ENCODE peak calls at places on chromosomes 2 and 18, in five cellular contexts. Z is Peyer's patch, M is hypothalamus, Y is iPS DF 19.7, U is EL. F is an unnamed sample.

GRCh38 chr2:225597911-225598310 is 198.4 kb downstream of the NYAP2 start:
- DNase-seq in Z (no peak), M (no peak), Y (no peak), U (peak), F (no peak)

GRCh38 chr2:239157766-239158165 is 243.1 kb downstream of the HDAC4 start:
- DNase-seq in Z (no peak), M (no peak), Y (no peak), U (no peak), F (no peak)

GRCh38 chr2:71884303-71885042 is 263.2 kb downstream of the CYP26B1 start:
- DNase-seq in Z (no peak), M (no peak), Y (no peak), U (peak), F (peak)

GRCh38 chr2:145543856-145544255 is 1023.9 kb upstream of the ZEB2 start:
- DNase-seq in Z (no peak), M (no peak), Y (no peak), U (no peak), F (no peak)

GRCh38 chr2:162103443-162104009 is 29.5 kb upstream of the DPP4 start:
- DNase-seq in Z (no peak), M (no peak), Y (no peak), U (no peak), F (no peak)

GRCh38 chr2:97840198-97840597 is 126.8 kb downstream of the ZAP70 start:
- DNase-seq in Z (no peak), M (no peak), Y (no peak), U (no peak), F (no peak)

GRCh38 chr2:9250498-9251153 is 44.0 kb downstream of the ASAP2 start:
- DNase-seq in Z (no peak), M (no peak), Y (no peak), U (peak), F (no peak)

GRCh38 chr2:132979339-132980093 is 309.5 kb upstream of the LYPD1 start:
- DNase-seq in Z (no peak), M (no peak), Y (no peak), U (no peak), F (no peak)

GRCh38 chr2:217105733-217106649 is 246.1 kb upstream of the TNP1 start:
- DNase-seq in Z (no peak), M (no peak), Y (no peak), U (peak), F (peak)

GRCh38 chr2:86025229-86025820 is 80.4 kb downstream of the POLR1A start:
- DNase-seq in Z (no peak), M (no peak), Y (no peak), U (no peak), F (peak)

GRCh38 chr2:118186110-118186857 is 98.0 kb downstream of the INSIG2 start:
- DNase-seq in Z (peak), M (peak), Y (peak), U (peak), F (peak)

GRCh38 chr2:26346454-26347053 is at the start of gene ADGRF3:
- DNase-seq in Z (peak), M (peak), Y (no peak), U (peak), F (peak)

GRCh38 chr2:101328474-101329007 is 20.0 kb upstream of the RNF149 start:
- DNase-seq in Z (peak), M (no peak), Y (no peak), U (peak), F (peak)

GRCh38 chr2:102109016-102109415 is 33.5 kb upstream of the IL1R1 start:
- DNase-seq in Z (no peak), M (no peak), Y (no peak), U (no peak), F (no peak)

GRCh38 chr18:3499498-3499897 is 49.5 kb downstream of the TGIF1 start:
- DNase-seq in Z (no peak), M (no peak), Y (no peak), U (peak), F (no peak)

GRCh38 chr18:35822431-35822830 is 150.0 kb upstream of the RMP24 start:
- DNase-seq in Z (no peak), M (no peak), Y (no peak), U (no peak), F (no peak)

GRCh38 chr2:204625135-204625534 is 79.9 kb downstream of the PARD3B start:
- DNase-seq in Z (no peak), M (no peak), Y (no peak), U (peak), F (peak)

GRCh38 chr18:48852792-48853191 is 98.0 kb downstream of the SMAD7 start:
- DNase-seq in Z (no peak), M (no peak), Y (no peak), U (no peak), F (no peak)

GRCh38 chr18:74897971-74898657 is 300.4 kb downstream of the ZNF407 start:
- DNase-seq in Z (no peak), M (no peak), Y (no peak), U (peak), F (peak)

GRCh38 chr2:207716061-207716460 is 4.6 kb downstream of the CCNYL1 start:
- DNase-seq in Z (no peak), M (no peak), Y (no peak), U (no peak), F (no peak)

GRCh38 chr18:46867471-46868170 is 49.7 kb downstream of the PIAS2 start:
- DNase-seq in Z (no peak), M (no peak), Y (no peak), U (no peak), F (peak)

GRCh38 chr18:76488190-76488589 is 6.9 kb downstream of the ZNF516 start:
- DNase-seq in Z (no peak), M (no peak), Y (no peak), U (peak), F (peak)

GRCh38 chr18:71887509-71887908 is 656.6 kb downstream of the CBLN2 start:
- DNase-seq in Z (no peak), M (no peak), Y (no peak), U (no peak), F (no peak)

GRCh38 chr2:47996808-47997207 is 90.5 kb upstream of the FBXO11 start:
- DNase-seq in Z (no peak), M (no peak), Y (no peak), U (no peak), F (no peak)

GRCh38 chr2:146417942-146418341 is 1426.9 kb upstream of the ACVR2A start:
- DNase-seq in Z (no peak), M (no peak), Y (no peak), U (no peak), F (no peak)

GRCh38 chr2:8656160-8656641 is 25.7 kb upstream of the ID2 start:
- DNase-seq in Z (no peak), M (no peak), Y (no peak), U (peak), F (peak)